ENCODE peak calls at places on chromosomes 12 and 14, in nine cellular contexts. E is body of pancreas; R is PC-3; F is activated T-cell treated with anti-CD3 and anti-CD28 coated beads, Interleukin-2, amount 50 U/mL, for 72 hours; I is lower lobe of right lung; B is sciatic nerve; C is esophagus mucosa; N is activated naive CD4-positive, alpha-beta T cell treated with anti-CD3 and anti-CD28 coated beads, Interleukin-2, amount 50 U/mL, for 72 hours; V is pancreas. L is an unnamed sample.

GRCh38 chr12:78888583-78888982 is 24.0 kb downstream of the SYT1 start:
- ATAC-seq in I (no peak), E (no peak), N (no peak), V (no peak), R (no peak), C (no peak), B (no peak), F (no peak), L (no peak)

GRCh38 chr12:66388512-66388911 is 86.2 kb downstream of the HELB start:
- ATAC-seq in C (no peak), I (peak; percentile 68), B (peak; percentile 52), E (no peak), F (no peak), V (no peak), R (no peak), N (no peak), L (no peak)

GRCh38 chr12:47412837-47413236 is 293.0 kb downstream of the RPAP3 start:
- ATAC-seq in I (no peak), R (no peak), C (no peak), F (peak; percentile 67), N (peak; percentile 65), E (no peak), B (no peak), V (no peak), L (no peak)

GRCh38 chr12:70389678-70390077 is 23.6 kb downstream of the KCNMB4 start:
- ATAC-seq in E (no peak), V (no peak), N (no peak), C (no peak), B (no peak), F (no peak), R (no peak), I (no peak), L (no peak)

GRCh38 chr12:20274008-20274407 is 94.3 kb upstream of the PDE3A start:
- ATAC-seq in N (no peak), B (peak; percentile 26), R (no peak), E (no peak), F (no peak), V (no peak), C (no peak), I (no peak), L (no peak)

GRCh38 chr12:79560165-79560889 is 130.4 kb downstream of the PAWR start:
- ATAC-seq in I (no peak), N (no peak), V (peak; percentile 68), R (no peak), E (peak; percentile 70), C (no peak), B (no peak), F (no peak), L (no peak)

GRCh38 chr14:105055736-105056302 is 9.4 kb downstream of the GPR132 start:
- ATAC-seq in B (no peak), N (no peak), E (no peak), R (no peak), I (no peak), F (no peak), V (no peak), C (no peak), L (no peak)

GRCh38 chr12:124833693-124834122 is 30.0 kb downstream of the SCARB1 start:
- ATAC-seq in F (no peak), C (no peak), I (no peak), B (peak; percentile 11), E (no peak), V (no peak), R (no peak), N (no peak), L (no peak)

GRCh38 chr14:104291123-104292000 is 153.0 kb downstream of the KIF26A start:
- ATAC-seq in V (peak; percentile 79), F (no peak), R (no peak), C (no peak), N (no peak), E (peak; percentile 74), I (no peak), B (no peak), L (no peak)

GRCh38 chr14:22753586-22753985 is 12.9 kb upstream of the OXA1L start:
- ATAC-seq in B (no peak), F (no peak), I (peak; percentile 32), E (no peak), V (peak; percentile 50), C (no peak), N (no peak), R (no peak), L (no peak)

GRCh38 chr12:77232045-77232444 is 166.7 kb upstream of the E2F7 start:
- ATAC-seq in E (peak; percentile 17), C (no peak), F (no peak), N (no peak), B (peak; percentile 86), V (no peak), R (no peak), I (peak; percentile 29), L (no peak)

GRCh38 chr14:104931323-104931770 is 6.7 kb downstream of the PLD4 start:
- ATAC-seq in N (no peak), C (no peak), B (no peak), V (no peak), F (no peak), I (no peak), R (no peak), E (no peak), L (no peak)

GRCh38 chr12:99985129-99985570 is 414 bp upstream of the ANKS1B start:
- ATAC-seq in F (peak; percentile 24), B (peak; percentile 39), E (no peak), C (no peak), V (peak; percentile 15), R (peak; percentile 45), N (no peak), I (no peak), L (no peak)

GRCh38 chr12:69515394-69515793 is 45.2 kb downstream of the FRS2 start:
- ATAC-seq in R (no peak), B (no peak), E (no peak), N (no peak), I (no peak), C (no peak), V (no peak), F (no peak), L (no peak)

GRCh38 chr14:75059642-75060041 is 4.2 kb downstream of the ACYP1 start:
- ATAC-seq in N (no peak), R (peak; percentile 8), F (no peak), I (no peak), V (no peak), B (no peak), C (no peak), E (no peak), L (no peak)

GRCh38 chr12:124399622-124400021 is 104.7 kb downstream of the RFLNA start:
- ATAC-seq in I (no peak), V (no peak), F (no peak), N (no peak), B (no peak), C (no peak), E (no peak), R (no peak), L (no peak)

GRCh38 chr14:104974146-104974541 is 4.0 kb downstream of the AHNAK2 start:
- ATAC-seq in N (no peak), E (no peak), B (no peak), I (no peak), F (no peak), V (no peak), R (no peak), C (no peak), L (no peak)

GRCh38 chr12:20629414-20630156 is 65.5 kb upstream of the SLCO1C1 start:
- ATAC-seq in B (peak; percentile 33), C (peak; percentile 59), I (no peak), F (no peak), R (peak; percentile 42), V (peak; percentile 67), E (peak; percentile 72), N (no peak), L (no peak)

GRCh38 chr14:99315197-99315596 is 43.2 kb upstream of the BCL11B start:
- ATAC-seq in I (no peak), E (no peak), N (no peak), C (no peak), V (no peak), R (no peak), F (peak; percentile 48), B (no peak), L (no peak)

GRCh38 chr14:102603293-102603907 is 11.0 kb downstream of the RCOR1 start:
- ATAC-seq in C (no peak), V (no peak), B (no peak), I (peak; percentile 80), E (no peak), F (no peak), N (no peak), R (no peak), L (no peak)

GRCh38 chr14:55884819-55885218 is 233.4 kb upstream of the PELI2 start:
- ATAC-seq in R (no peak), I (no peak), C (peak; percentile 72), N (no peak), F (no peak), E (no peak), V (no peak), B (no peak), L (no peak)

L was measured in activated CD4-positive, CD25-positive, alpha-beta regulatory T cell treated with anti-CD3 and anti-CD28 coated beads, Interleukin-2, amount 50 U/mL, for 24 hours.